ENCODE peak calls at places on chromosomes 6 and 20, in four cellular contexts. M, F, R and Z are unnamed samples. For H3K4me1, the result is how much of the 10 kb centered on the place peaks cover.

GRCh38 chr6:29005183-29005885 is at the start of gene ZNF311:
- DNase-seq in M (peak), F (no peak), R (peak), Z (no peak)

GRCh38 chr6:167565884-167566491 is 241.1 kb downstream of the TTLL2 start:
- DNase-seq in M (no peak), F (peak), R (peak), Z (no peak)

GRCh38 chr6:84260186-84260585 is 32.7 kb upstream of the CEP162 start:
- DNase-seq in M (no peak), F (no peak), R (no peak), Z (no peak)

GRCh38 chr6:145241039-145241438 is 494.3 kb downstream of the EPM2A start:
- DNase-seq in M (no peak), F (no peak), R (no peak), Z (no peak)

GRCh38 chr20:48523191-48523757 is 304.5 kb downstream of the PREX1 start:
- DNase-seq in M (peak), F (no peak), R (peak), Z (no peak)

GRCh38 chr6:125114248-125114858 is 39.2 kb upstream of the TPD52L1 start:
- DNase-seq in M (peak), F (no peak), R (peak), Z (no peak)

GRCh38 chr20:38725959-38726848 is 1.9 kb downstream of the SLC32A1 start:
- DNase-seq in M (peak), F (no peak), R (peak), Z (no peak)

GRCh38 chr6:165894228-165894825 is 231.3 kb upstream of the PDE10A start:
- DNase-seq in M (no peak), F (peak), R (no peak), Z (no peak)

GRCh38 chr20:33814238-33814712 is 3.1 kb downstream of the CHMP4B start:
- DNase-seq in M (no peak), F (no peak), R (no peak), Z (no peak)

GRCh38 chr20:50569864-50570836 is 60.0 kb downstream of the PTPN1 start:
- DNase-seq in M (peak), F (no peak), R (peak), Z (no peak)

GRCh38 chr6:118495639-118496296 is 52.3 kb upstream of the PLN start:
- DNase-seq in M (no peak), F (no peak), R (no peak), Z (peak)

GRCh38 chr20:4546786-4547185 is 174.9 kb upstream of the PRND start:
- DNase-seq in M (no peak), F (no peak), R (no peak), Z (peak)

GRCh38 chr20:37901667-37902503 is 1.0 kb upstream of the VSTM2L start:
- DNase-seq in M (peak), F (no peak), R (peak), Z (no peak)

GRCh38 chr6:33768644-33769120 is 20.2 kb downstream of the LEMD2 start:
- DNase-seq in M (peak), F (no peak), R (peak), Z (peak)

GRCh38 chr20:47568837-47569410 is 67.2 kb downstream of the NCOA3 start:
- DNase-seq in M (no peak), F (no peak), R (no peak), Z (no peak)

GRCh38 chr6:95093154-95093553 is 484.2 kb upstream of the MANEA start:
- DNase-seq in M (no peak), F (no peak), R (no peak), Z (peak)

GRCh38 chr6:111555041-111555440 is 50.6 kb downstream of the TRAF3IP2 start:
- DNase-seq in M (no peak), F (no peak), R (no peak), Z (no peak)

GRCh38 chr6:161444464-161444863 is 170.6 kb upstream of the AGPAT4 start:
- DNase-seq in M (no peak), F (no peak), R (peak), Z (no peak)

GRCh38 chr6:20700375-20700774 is 166.1 kb downstream of the CDKAL1 start:
- DNase-seq in M (no peak), F (no peak), R (no peak), Z (no peak)

GRCh38 chr6:87660226-87660886 is 41.7 kb downstream of the AKIRIN2 start:
- DNase-seq in M (no peak), F (no peak), R (no peak), Z (no peak)

GRCh38 chr6:53671111-53671510 is 5.6 kb upstream of the KLHL31 start:
- DNase-seq in M (no peak), F (no peak), R (no peak), Z (no peak)

GRCh38 chr6:159151266-159151855 is 17.8 kb upstream of the FNDC1 start:
- DNase-seq in M (peak), F (no peak), R (peak), Z (peak)

GRCh38 chr20:48928832-48929725 is 7.6 kb downstream of the ARFGEF2 start:
- DNase-seq in M (no peak), F (no peak), R (no peak), Z (no peak)

GRCh38 chr6:2900821-2901644 is 2.1 kb downstream of the SERPINB9 start:
- DNase-seq in M (no peak), F (peak), R (no peak), Z (no peak)

GRCh38 chr6:46115634-46116033 is 14.2 kb upstream of the ENPP4 start:
- DNase-seq in M (no peak), F (no peak), R (no peak), Z (no peak)

GRCh38 chr6:35727206-35727934 is 9.5 kb upstream of the ARMC12 start:
- DNase-seq in M (no peak), F (peak), R (peak), Z (peak)

GRCh38 chr6:33297406-33297955 is 1.3 kb downstream of the RGL2 start:
- DNase-seq in M (peak), F (no peak), R (peak), Z (no peak)

GRCh38 chr6:43376551-43376981 is 7.1 kb upstream of the ZNF318 start:
- DNase-seq in M (no peak), F (no peak), R (no peak), Z (peak)

GRCh38 chr6:131631625-131632284 is 3.7 kb upstream of the MED23 start:
- DNase-seq in M (peak), F (no peak), R (no peak), Z (no peak)

GRCh38 chr6:24054388-24054787 is 71.6 kb upstream of the NRSN1 start:
- DNase-seq in M (no peak), F (no peak), R (no peak), Z (no peak)

GRCh38 chr6:4157506-4157905 is 22.1 kb upstream of the ECI2 start:
- DNase-seq in M (no peak), F (peak), R (no peak), Z (no peak)

GRCh38 chr6:110720066-110720465 is 95.2 kb downstream of the CDK19 start:
- DNase-seq in M (no peak), F (no peak), R (no peak), Z (no peak)

GRCh38 chr20:14790771-14791517 is 453.5 kb upstream of the FLRT3 start:
- DNase-seq in M (no peak), F (no peak), R (peak), Z (no peak)

GRCh38 chr6:21348462-21349195 is 244.9 kb upstream of the SOX4 start:
- DNase-seq in M (peak), F (no peak), R (peak), Z (no peak)

GRCh38 chr20:4812216-4812615 is 90.5 kb downstream of the PRND start:
- DNase-seq in M (no peak), F (no peak), R (no peak), Z (no peak)

GRCh38 chr20:44692932-44693476 is 22.2 kb upstream of the CCN5 start:
- DNase-seq in M (peak), F (peak), R (no peak), Z (no peak)

GRCh38 chr20:31684153-31685003 is 38.3 kb downstream of the BCL2L1 start:
- DNase-seq in M (no peak), F (no peak), R (no peak), Z (no peak)

GRCh38 chr6:33750244-33750991 is 3.7 kb upstream of the IP6K3 start:
- DNase-seq in M (no peak), F (no peak), R (no peak), Z (no peak)

GRCh38 chr6:82415820-82416219 is 52.2 kb downstream of the TPBG start:
- DNase-seq in M (peak), F (no peak), R (no peak), Z (no peak)

DNA sequence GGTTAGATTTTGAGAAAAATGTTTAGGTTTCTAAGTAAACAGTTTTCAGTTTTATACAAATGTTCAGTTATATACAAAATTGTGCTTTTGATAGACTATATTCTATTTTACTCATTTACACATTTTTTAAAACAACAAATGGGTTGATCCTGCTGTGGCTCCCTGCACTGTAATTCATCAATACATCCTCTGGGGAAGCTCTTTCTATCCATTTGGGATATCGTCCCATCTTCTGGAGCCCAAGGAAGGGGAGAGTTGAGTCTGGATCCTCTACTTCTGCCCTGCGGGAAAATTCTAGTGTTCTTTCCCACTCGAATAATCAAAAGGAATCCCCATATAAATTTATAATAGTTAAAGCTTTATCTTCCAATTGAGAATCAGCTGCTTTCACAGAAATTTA is 75.0 kb downstream of the SYCP2L start:
- DNase-seq in M (no peak), F (no peak), R (no peak), Z (no peak)
- TF ChIP-seq CTCF in M (no peak), F (no peak), R (no peak), Z (no peak)

DNA sequence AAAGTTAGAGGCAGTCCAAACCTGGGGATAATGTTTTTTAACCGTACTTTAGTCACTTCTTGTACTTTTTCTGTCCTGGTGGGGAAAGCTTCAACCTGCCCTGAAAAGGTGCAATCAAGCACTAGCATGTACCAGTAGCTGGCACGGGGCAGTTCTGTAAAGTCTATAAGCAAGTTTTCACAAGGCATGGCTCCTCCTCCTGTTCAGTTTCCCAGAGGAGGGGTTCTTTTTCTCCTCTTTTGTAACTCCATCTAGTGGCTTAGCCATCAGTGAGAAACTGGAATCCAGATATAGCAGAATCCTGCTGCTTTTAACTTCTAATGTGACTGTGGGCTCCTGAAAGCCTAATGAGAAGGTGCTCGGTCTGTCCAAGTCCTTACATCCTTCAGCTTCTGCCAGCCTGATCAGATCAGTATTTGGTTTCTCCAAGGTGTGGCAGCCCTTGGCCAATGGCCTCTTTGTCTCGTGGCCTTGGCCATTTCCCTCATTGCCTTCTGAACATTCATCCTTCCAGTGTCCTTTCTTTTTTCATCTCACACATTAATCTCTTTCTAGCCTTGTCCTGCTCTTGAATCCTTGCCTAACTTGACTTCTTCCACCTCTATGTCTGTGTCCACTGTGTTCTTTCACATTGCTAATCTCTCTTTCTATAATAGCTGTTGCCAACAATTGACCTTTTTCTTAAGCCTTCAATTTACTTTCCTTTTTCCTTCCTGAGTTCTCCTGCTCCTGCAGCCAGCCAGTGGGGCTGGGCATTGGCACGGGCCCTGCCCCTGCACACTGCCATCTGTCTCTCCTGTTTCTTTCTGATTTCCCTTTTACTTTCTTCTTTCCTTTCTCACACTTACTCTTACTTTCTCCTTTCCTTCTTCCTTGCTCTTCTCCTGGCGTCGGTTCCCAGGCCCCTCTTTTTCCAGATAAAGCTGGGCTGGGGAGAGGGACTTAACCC is 222.0 kb upstream of the SYNCRIP start:
- DNase-seq in M (no peak), F (no peak), R (no peak), Z (no peak)
- H3K27ac ChIP-seq in M (no peak), F (peak), R (no peak), Z (no peak)

GRCh38 chr6:10315631-10316145 is 99.2 kb downstream of the TFAP2A start:
- DNase-seq in M (no peak), F (no peak), R (no peak), Z (no peak)
- H3K4me1 ChIP-seq in M (under half), F (under half), R (half or more), Z (under half)

GRCh38 chr6:52141596-52141995 is 44.6 kb upstream of the IL17A start:
- DNase-seq in M (no peak), F (peak), R (no peak), Z (no peak)

GRCh38 chr6:52144196-52145076 is 41.7 kb upstream of the IL17A start:
- DNase-seq in M (no peak), F (peak), R (no peak), Z (no peak)

GRCh38 chr6:52146851-52147445 is 39.2 kb upstream of the IL17A start:
- DNase-seq in M (no peak), F (peak), R (no peak), Z (no peak)

GRCh38 chr6:52139985-52140680 is 46.0 kb upstream of the IL17A start:
- DNase-seq in M (no peak), F (peak), R (no peak), Z (no peak)

DNA sequence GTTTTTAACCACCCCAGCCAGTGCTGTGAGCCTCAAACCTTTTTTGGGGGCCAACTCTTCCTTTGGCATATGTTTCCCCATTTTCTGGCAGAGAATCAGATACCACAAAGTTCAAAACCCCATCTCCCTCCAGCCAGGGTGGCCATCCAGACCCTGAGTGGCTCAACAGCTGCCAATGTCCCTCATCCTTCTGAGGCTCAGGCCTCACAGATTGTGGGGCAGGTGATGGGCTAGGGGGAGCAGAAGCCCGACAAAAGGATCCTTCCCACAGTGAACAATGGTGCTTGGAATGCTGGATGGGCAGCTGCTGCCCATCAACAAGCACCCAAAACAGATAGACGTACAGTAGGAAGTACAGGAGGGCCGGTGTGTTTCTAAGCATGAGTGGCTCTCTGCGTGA is 42.6 kb upstream of the IL17A start:
- DNase-seq in M (no peak), F (peak), R (no peak), Z (no peak)
- TF ChIP-seq CTCF in M (no peak), F (no peak), R (no peak), Z (no peak)

DNA sequence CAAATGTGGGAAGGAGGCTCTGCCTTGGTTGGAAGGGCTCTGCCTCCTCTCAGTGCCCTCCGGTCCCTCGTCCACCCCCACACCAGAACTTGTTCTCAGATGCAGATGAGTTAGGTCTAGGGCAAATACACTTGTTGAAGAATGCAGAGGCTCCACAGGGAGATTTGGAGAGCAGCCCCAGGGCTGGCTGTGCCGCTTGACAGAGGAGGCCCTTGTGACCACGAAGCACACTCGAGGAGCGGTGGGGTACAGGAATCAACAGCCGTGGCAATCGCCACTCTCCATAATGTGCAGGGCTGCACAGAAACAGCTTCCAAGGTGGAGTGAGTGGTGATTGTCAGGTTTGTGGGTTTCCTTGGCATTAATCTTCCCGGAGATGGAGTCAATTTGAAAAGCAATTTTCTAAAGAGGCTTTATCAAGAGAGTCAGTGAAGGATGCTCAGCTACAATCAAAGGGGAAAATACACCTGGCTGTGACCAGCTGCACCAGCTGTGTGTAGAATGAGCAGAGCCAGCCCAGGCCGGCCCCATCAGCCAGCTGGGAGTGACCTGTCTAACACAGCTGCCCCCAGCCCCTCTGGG is 59.5 kb downstream of the BFSP1 start:
- DNase-seq in M (no peak), F (peak), R (no peak), Z (no peak)
- H3K27ac ChIP-seq in M (no peak), F (no peak), R (no peak), Z (no peak)

GRCh38 chr20:19310541-19310940 is 98.1 kb downstream of the SLC24A3 start:
- DNase-seq in M (no peak), F (no peak), R (no peak), Z (no peak)
- H3K4me1 ChIP-seq in M (under half), F (under half), R (under half), Z (under half)